ENCODE peak calls at places on chromosomes 7 and 10, in four cellular contexts. I is tibial nerve, X is NCI-H2081, M is NCI-H2171 treated with DMSO at 0.1 percent for 48 hours. P is an unnamed sample.
A peak's percentile ranks its signal among the peaks of the same experiment; 100 is the strongest.

GRCh38 chr7:116449950-116450349 is 49.6 kb upstream of the CAV2 start:
- DNase-seq in X (no peak), I (no peak), M (no peak), P (no peak)

GRCh38 chr10:110006358-110007170 is 1.2 kb upstream of the ADD3 start:
- DNase-seq in X (no peak), M (no peak), I (peak; percentile 44), P (no peak)

GRCh38 chr7:1291040-1291689 is 58.5 kb downstream of the UNCX start:
- DNase-seq in M (peak; percentile 64), X (no peak), I (no peak), P (no peak)

GRCh38 chr10:125103466-125104377 is 56.6 kb downstream of the CTBP2 start:
- DNase-seq in M (peak; percentile 18), I (no peak), X (no peak), P (no peak)

GRCh38 chr7:80427218-80427617 is 84.6 kb downstream of the GNAT3 start:
- DNase-seq in I (no peak), M (no peak), X (no peak), P (no peak)

GRCh38 chr7:79293655-79294142 is 159.8 kb downstream of the MAGI2 start:
- DNase-seq in I (no peak), M (no peak), X (peak; percentile 70), P (no peak)

GRCh38 chr7:55100172-55100961 is 81.5 kb downstream of the EGFR start:
- DNase-seq in I (peak; percentile 89), M (peak; percentile 95), X (no peak), P (no peak)

GRCh38 chr10:71708301-71708703 is 11.3 kb downstream of the C10orf105 start:
- DNase-seq in M (no peak), X (peak; percentile 12), I (no peak), P (no peak)

GRCh38 chr10:44343836-44344235 is 41.1 kb downstream of the CXCL12 start:
- DNase-seq in I (no peak), M (no peak), X (no peak), P (no peak)

GRCh38 chr10:8235253-8236027 is 181.0 kb downstream of the GATA3 start:
- DNase-seq in I (no peak), M (no peak), X (no peak), P (no peak)

GRCh38 chr7:123747089-123747488 is 1.7 kb downstream of the WASL start:
- DNase-seq in I (no peak), X (no peak), M (no peak), P (no peak)

GRCh38 chr7:133820584-133820983 is 306.6 kb upstream of the LRGUK start:
- DNase-seq in I (no peak), M (no peak), X (no peak), P (no peak)

GRCh38 chr7:82445226-82445625 is 1.6 kb upstream of the CACNA2D1 start:
- DNase-seq in I (no peak), M (no peak), X (peak; percentile 69), P (no peak)

GRCh38 chr7:128003787-128004186 is 27.4 kb downstream of the LRRC4 start:
- DNase-seq in I (no peak), M (no peak), X (no peak), P (no peak)

GRCh38 chr7:109879429-109879828 is 1211.5 kb upstream of the LRRN3 start:
- DNase-seq in I (no peak), X (peak; percentile 76), M (peak; percentile 95), P (no peak)

GRCh38 chr10:35300063-35300699 is 36.1 kb upstream of the CCNY start:
- DNase-seq in X (no peak), I (peak; percentile 21), M (peak; percentile 78), P (no peak)

GRCh38 chr10:53090725-53091124 is 318.1 kb upstream of the MBL2 start:
- DNase-seq in X (no peak), I (no peak), M (no peak), P (no peak)

GRCh38 chr7:141999219-141999618 is 3.5 kb downstream of the MGAM start:
- DNase-seq in X (peak; percentile 89), I (no peak), M (no peak), P (no peak)

GRCh38 chr7:130369831-130370230 is 10.5 kb upstream of the CPA1 start:
- DNase-seq in I (no peak), M (no peak), X (no peak), P (no peak)

GRCh38 chr10:68578945-68579344 is 18.8 kb downstream of the TET1 start:
- DNase-seq in X (no peak), I (no peak), M (no peak), P (no peak)

GRCh38 chr10:100267237-100268104 is at the start of gene CWF19L1:
- DNase-seq in X (peak; percentile 79), I (peak; percentile 65), M (peak; percentile 76), P (peak; percentile 76)

GRCh38 chr10:58818889-58819288 is 306.2 kb downstream of the BICC1 start:
- DNase-seq in I (no peak), X (peak; percentile 56), M (no peak), P (no peak)

GRCh38 chr10:69669408-69669807 is 39.4 kb downstream of the FAM241B start:
- DNase-seq in X (no peak), M (no peak), I (no peak), P (no peak)

GRCh38 chr7:155398944-155399343 is 59.0 kb upstream of the EN2 start:
- DNase-seq in M (no peak), X (no peak), I (no peak), P (no peak)

GRCh38 chr10:77566228-77566627 is 71.4 kb downstream of the KCNMA1 start:
- DNase-seq in I (no peak), X (no peak), M (no peak), P (no peak)

P was measured in amniotic stem cell.